ENCODE peak calls at places on chromosome 17, in seven cellular contexts. B is GM12878, L is K562, A is H1, C is HCT116, Q is SK-N-SH, P is HepG2. W is an unnamed sample.

GRCh38 chr17:35493040-35493439 is 44.4 kb downstream of the SLFN12L start:
- DNase-seq in B (no peak), L (no peak), A (no peak), C (no peak), Q (no peak), P (no peak), W (no peak)

GRCh38 chr17:46950997-46951621 is 27.9 kb downstream of the RPRML start:
- DNase-seq in B (no peak), L (no peak), A (no peak), C (no peak), Q (no peak), P (no peak), W (no peak)

GRCh38 chr17:44941712-44942331 is 5.8 kb downstream of the KIF18B start:
- DNase-seq in B (no peak), L (no peak), A (no peak), C (no peak), Q (peak; percentile 32), P (no peak), W (peak; percentile 60)

GRCh38 chr17:55062921-55063320 is 94.4 kb downstream of the STXBP4 start:
- DNase-seq in B (no peak), L (no peak), A (no peak), C (no peak), Q (no peak), P (no peak), W (no peak)

GRCh38 chr17:82317394-82318168 is at the start of gene CD7:
- DNase-seq in B (no peak), L (no peak), A (no peak), C (no peak), Q (no peak), P (peak; percentile 64), W (no peak)

GRCh38 chr17:76421054-76421427 is 31.9 kb downstream of the UBE2O start:
- DNase-seq in B (no peak), L (no peak), A (no peak), C (no peak), Q (no peak), P (no peak), W (no peak)

GRCh38 chr17:40433551-40434384 is 9.5 kb upstream of the IGFBP4 start:
- DNase-seq in B (no peak), L (peak; percentile 71), A (no peak), C (no peak), Q (peak; percentile 58), P (no peak), W (no peak)

GRCh38 chr17:6269474-6269873 is 165.4 kb downstream of the AIPL1 start:
- DNase-seq in B (no peak), L (peak; percentile 27), A (no peak), C (peak; percentile 6), Q (no peak), P (no peak), W (peak; percentile 53)

GRCh38 chr17:63516910-63517824 is 6.0 kb upstream of the KCNH6 start:
- DNase-seq in B (peak; percentile 19), L (no peak), A (no peak), C (peak; percentile 86), Q (no peak), P (peak; percentile 29), W (no peak)

GRCh38 chr17:29049541-29050150 is 6.7 kb downstream of the PIPOX start:
- DNase-seq in B (no peak), L (no peak), A (no peak), C (no peak), Q (peak; percentile 62), P (no peak), W (no peak)

GRCh38 chr17:72553051-72553755 is 432.4 kb downstream of the SOX9 start:
- DNase-seq in B (no peak), L (no peak), A (no peak), C (no peak), Q (no peak), P (no peak), W (no peak)

GRCh38 chr17:76076765-76077581 is 2.0 kb upstream of the ZACN start:
- DNase-seq in B (no peak), L (no peak), A (no peak), C (no peak), Q (peak; percentile 57), P (no peak), W (no peak)

GRCh38 chr17:79696159-79696982 is 34.4 kb upstream of the ENPP7 start:
- DNase-seq in B (no peak), L (no peak), A (no peak), C (no peak), Q (peak; percentile 68), P (no peak), W (no peak)

GRCh38 chr17:1617620-1618174 is 10.9 kb downstream of the SLC43A2 start:
- DNase-seq in B (no peak), L (peak; percentile 85), A (no peak), C (peak; percentile 93), Q (no peak), P (no peak), W (no peak)

GRCh38 chr17:74730491-74731346 is 6.3 kb upstream of the RAB37 start:
- DNase-seq in B (no peak), L (no peak), A (no peak), C (no peak), Q (no peak), P (no peak), W (no peak)

GRCh38 chr17:39099686-39100293 is 51.6 kb downstream of the PLXDC1 start:
- DNase-seq in B (no peak), L (no peak), A (no peak), C (no peak), Q (no peak), P (no peak), W (no peak)

GRCh38 chr17:31321481-31321880 is at the start of gene EVI2A:
- DNase-seq in B (peak; percentile 69), L (peak; percentile 11), A (no peak), C (no peak), Q (no peak), P (no peak), W (no peak)

DNA sequence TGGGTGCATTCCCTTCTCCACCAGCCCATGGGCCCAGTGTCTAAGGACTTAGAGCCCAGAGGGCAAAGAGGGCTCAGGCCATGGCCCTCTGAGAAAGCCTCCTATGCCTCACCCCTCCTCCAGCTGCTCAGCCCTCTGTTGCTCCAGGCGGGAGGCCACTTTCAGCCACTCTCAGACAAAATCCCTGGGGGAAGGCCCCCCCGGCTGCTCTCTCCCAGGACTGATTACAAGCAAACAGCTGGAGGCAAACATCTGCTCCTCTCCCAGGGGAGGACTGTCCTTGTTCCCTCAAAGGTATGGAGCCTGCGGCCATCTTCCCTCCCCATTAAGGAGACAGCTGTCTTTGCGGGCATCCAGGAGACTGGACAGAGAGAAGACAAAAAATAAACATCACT is 54.9 kb upstream of the DLX4 start:
- DNase-seq in B (no peak), L (no peak), A (no peak), C (no peak), Q (no peak), P (no peak), W (no peak)
- TF ChIP-seq JUND in B (no peak), L (no peak), A (no peak), C (no peak), Q (no peak), P (no peak), W (no peak)

GRCh38 chr17:17300624-17301568 is 2.3 kb upstream of the NT5M start:
- DNase-seq in B (no peak), L (no peak), A (peak; percentile 87), C (no peak), Q (no peak), P (no peak), W (no peak)
- TF ChIP-seq JUND in B (no peak), L (no peak), A (no peak), C (no peak), Q (no peak), P (no peak), W (no peak)

DNA sequence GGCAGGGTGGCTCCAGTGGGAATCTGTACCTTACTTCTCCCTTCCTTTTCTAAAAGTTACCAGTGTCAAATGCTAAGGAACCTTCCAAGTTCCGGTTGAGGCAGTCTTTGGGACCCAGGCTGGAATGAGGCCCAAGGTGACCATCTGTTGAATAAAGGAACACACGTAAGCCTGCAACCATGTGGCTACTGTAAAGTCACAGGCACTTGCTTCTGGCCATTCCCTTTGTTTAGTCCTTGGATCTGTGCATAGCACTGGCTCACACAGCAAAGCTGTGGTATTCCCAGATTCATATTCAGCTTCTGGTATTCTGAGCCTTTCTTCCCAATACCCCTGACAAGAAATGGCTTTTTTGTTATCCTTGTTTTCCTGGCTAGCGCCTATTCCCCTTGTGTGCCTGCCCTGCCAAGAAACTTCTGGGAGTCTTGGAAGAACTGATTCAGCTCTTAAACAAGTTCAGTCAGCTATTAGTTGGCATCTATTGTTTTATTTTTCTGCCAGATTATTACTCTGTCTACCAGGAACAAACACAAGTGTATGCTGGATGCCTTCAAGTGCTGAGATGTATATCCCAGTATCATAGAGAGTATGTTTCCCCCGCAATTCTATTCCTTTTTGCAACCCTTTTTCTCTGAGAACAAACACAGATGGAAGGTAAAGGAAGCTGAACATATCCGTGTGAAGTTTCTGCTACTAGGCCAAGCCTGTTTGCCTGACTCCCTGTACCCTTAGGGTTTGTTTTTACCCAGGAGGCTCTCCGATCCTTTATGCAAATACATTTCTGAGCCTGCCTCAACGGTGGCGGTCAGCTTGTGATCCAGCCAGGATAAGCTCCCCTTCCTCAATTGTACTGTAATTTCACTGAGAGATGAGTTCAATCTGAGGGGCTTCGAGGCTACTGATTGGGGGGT is 13.2 kb downstream of the TMEM238L start:
- DNase-seq in B (no peak), L (peak; percentile 40), A (no peak), C (no peak), Q (no peak), P (no peak), W (no peak)
- TF ChIP-seq JUND in B (no peak), L (no peak), A (no peak), C (no peak), Q (no peak), P (no peak), W (no peak)

GRCh38 chr17:78351449-78352006 is 8.3 kb downstream of the SOCS3 start:
- DNase-seq in B (no peak), L (no peak), A (peak; percentile 73), C (no peak), Q (no peak), P (peak; percentile 63), W (no peak)
- TF ChIP-seq JUND in B (no peak), L (no peak), A (no peak), C (no peak), Q (no peak), P (peak; percentile 19), W (no peak)

GRCh38 chr17:7912927-7913524 is 3.1 kb downstream of the RNF227 start:
- DNase-seq in B (peak; percentile 43), L (peak; percentile 84), A (no peak), C (peak; percentile 81), Q (peak; percentile 76), P (peak; percentile 77), W (peak; percentile 70)
- TF ChIP-seq JUND in B (no peak), L (no peak), A (no peak), C (no peak), Q (no peak), P (no peak), W (no peak)

DNA sequence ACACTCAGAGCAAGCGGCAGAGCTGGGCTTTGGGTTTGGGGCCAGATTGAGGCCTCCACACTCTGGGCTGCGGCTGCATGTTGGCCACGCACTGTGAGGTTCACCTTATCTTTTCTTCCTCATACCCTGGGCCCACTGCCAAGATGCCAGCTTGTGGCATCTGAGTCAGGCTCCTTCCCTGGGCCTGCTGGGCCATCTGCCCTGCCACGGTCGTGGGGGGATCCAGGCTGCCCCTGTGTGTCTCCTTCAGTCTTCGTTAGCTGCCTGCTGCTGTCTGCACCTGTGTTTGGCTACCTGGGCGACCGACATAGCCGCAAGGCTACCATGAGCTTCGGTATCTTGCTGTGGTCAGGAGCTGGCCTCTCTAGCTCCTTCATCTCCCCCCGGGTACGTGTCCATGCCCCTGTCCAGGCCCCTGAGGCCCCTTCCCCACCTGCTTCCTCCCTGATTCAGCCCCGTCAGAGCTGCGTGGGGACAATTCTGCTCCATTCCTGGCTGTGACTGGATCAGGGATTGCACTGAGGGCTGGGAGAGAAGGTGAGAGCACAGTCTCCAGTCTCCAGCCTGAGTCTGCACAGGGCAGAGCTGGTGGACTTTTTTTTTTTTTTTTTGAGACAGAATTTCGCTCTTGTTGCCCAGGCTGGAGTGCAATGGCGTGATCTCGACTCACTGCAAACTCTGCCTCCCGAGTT is 11.2 kb downstream of the SPNS3 start:
- DNase-seq in B (no peak), L (no peak), A (no peak), C (no peak), Q (peak; percentile 79), P (no peak), W (no peak)
- TF ChIP-seq JUND in B (no peak), L (no peak), A (no peak), C (no peak), Q (no peak), P (no peak), W (no peak)

W was measured in T47D.